ENCODE peak calls at places on chromosomes 7 and 10, in six cellular contexts. Z is endothelial cell, Q is heart left ventricle, C is brain microvascular endothelial cell, F is progenitor cell of endocrine pancreas, K is PC-9. R is an unnamed sample.

GRCh38 chr10:103921750-103922195 is 3.8 kb upstream of the STN1 start:
- DNase-seq in F (no peak), C (peak), Z (no peak), K (no peak), Q (no peak), R (no peak)

GRCh38 chr10:20115929-20116328 is 299.7 kb downstream of the PLXDC2 start:
- DNase-seq in C (no peak), Q (no peak), Z (no peak), K (no peak), F (no peak), R (no peak)

GRCh38 chr10:113689574-113689973 is 9.9 kb downstream of the CASP7 start:
- DNase-seq in C (no peak), K (no peak), F (no peak), Q (no peak), Z (no peak), R (no peak)

GRCh38 chr7:55212838-55213237 is 152.3 kb upstream of the LANCL2 start:
- DNase-seq in F (no peak), C (no peak), K (no peak), Q (no peak), Z (no peak), R (no peak)

GRCh38 chr10:62638062-62638477 is 166.4 kb upstream of the ADO start:
- DNase-seq in Q (no peak), K (no peak), F (no peak), Z (no peak), C (peak), R (no peak)

GRCh38 chr7:368651-369475 is 78.9 kb downstream of the FOXL3 start:
- DNase-seq in C (no peak), F (no peak), K (no peak), Z (no peak), Q (peak), R (no peak)

GRCh38 chr10:91579351-91579985 is 53.4 kb downstream of the PPP1R3C start:
- DNase-seq in K (no peak), Z (no peak), Q (no peak), C (peak), F (no peak), R (no peak)

GRCh38 chr10:13984647-13985155 is 346.0 kb downstream of the FRMD4A start:
- DNase-seq in Z (no peak), F (no peak), Q (no peak), C (peak), K (peak), R (no peak)

GRCh38 chr10:86665868-86666267 is 2.4 kb upstream of the LDB3 start:
- DNase-seq in Q (peak), K (no peak), Z (no peak), C (no peak), F (no peak), R (no peak)

GRCh38 chr7:17645500-17645899 is 294.8 kb downstream of the SNX13 start:
- DNase-seq in Z (no peak), Q (no peak), C (no peak), K (no peak), F (no peak), R (no peak)

GRCh38 chr7:102925962-102926825 is 13.4 kb downstream of the LRRC17 start:
- DNase-seq in K (no peak), Q (no peak), F (no peak), C (peak), Z (no peak), R (no peak)

GRCh38 chr10:58322072-58322834 is 12.6 kb upstream of the UBE2D1 start:
- DNase-seq in Z (no peak), Q (no peak), K (peak), C (peak), F (no peak), R (no peak)

GRCh38 chr10:88243202-88243744 is 339.8 kb downstream of the RNLS start:
- DNase-seq in Q (no peak), K (no peak), F (no peak), Z (no peak), C (no peak), R (no peak)

GRCh38 chr7:20444041-20444440 is 113.3 kb downstream of the ITGB8 start:
- DNase-seq in K (no peak), F (no peak), C (no peak), Z (no peak), Q (no peak), R (no peak)

GRCh38 chr10:14687340-14687739 is 87.4 kb downstream of the FAM107B start:
- DNase-seq in K (no peak), F (no peak), Z (no peak), Q (no peak), C (no peak), R (no peak)

GRCh38 chr10:70982443-70982842 is 94.1 kb upstream of the PCBD1 start:
- DNase-seq in K (no peak), F (no peak), C (no peak), Z (no peak), Q (no peak), R (no peak)

GRCh38 chr7:1124164-1124563 is 35.8 kb downstream of the ZFAND2A start:
- DNase-seq in Z (no peak), Q (no peak), F (no peak), K (no peak), C (no peak), R (no peak)

GRCh38 chr7:8149222-8149621 is 112.7 kb downstream of the ICA1 start:
- DNase-seq in F (no peak), Q (no peak), Z (no peak), C (no peak), K (no peak), R (no peak)

GRCh38 chr10:121597504-121598241 is 571 bp downstream of the FGFR2 start:
- DNase-seq in C (no peak), F (no peak), Z (peak), Q (no peak), K (no peak), R (no peak)

GRCh38 chr10:77566228-77566627 is 71.4 kb downstream of the KCNMA1 start:
- DNase-seq in Z (no peak), Q (no peak), C (no peak), K (no peak), F (no peak), R (no peak)

GRCh38 chr10:12533723-12534122 is 184.4 kb downstream of the CAMK1D start:
- DNase-seq in F (no peak), K (no peak), C (no peak), Q (no peak), Z (no peak), R (no peak)

GRCh38 chr7:134602921-134603394 is 43.7 kb upstream of the BPGM start:
- DNase-seq in Q (no peak), C (no peak), F (no peak), Z (no peak), K (no peak), R (no peak)

GRCh38 chr10:19925064-19925463 is 108.8 kb downstream of the PLXDC2 start:
- DNase-seq in F (no peak), K (no peak), C (no peak), Z (no peak), Q (no peak), R (no peak)

GRCh38 chr7:102439963-102440795 is 6.8 kb downstream of the ORAI2 start:
- DNase-seq in C (peak), Z (no peak), Q (peak), K (peak), F (no peak), R (no peak)

GRCh38 chr7:138267934-138268333 is 191.7 kb downstream of the AKR1D1 start:
- DNase-seq in Q (no peak), C (no peak), K (no peak), Z (no peak), F (no peak), R (no peak)

GRCh38 chr10:68871731-68872342 is 29.3 kb upstream of the DDX50 start:
- DNase-seq in Q (no peak), Z (no peak), F (no peak), K (no peak), C (peak), R (no peak)

GRCh38 chr10:35435824-35436223 is 99.5 kb downstream of the CCNY start:
- DNase-seq in Z (no peak), C (no peak), K (no peak), Q (no peak), F (no peak), R (no peak)

GRCh38 chr7:89845952-89846351 is 308.3 kb upstream of the STEAP1 start:
- DNase-seq in F (no peak), C (no peak), Q (no peak), Z (no peak), K (no peak), R (no peak)

GRCh38 chr7:42980084-42980483 is 47.9 kb downstream of the MRPL32 start:
- DNase-seq in K (no peak), C (no peak), F (no peak), Q (no peak), Z (no peak), R (no peak)

GRCh38 chr7:134811798-134812197 is 32.4 kb downstream of the CALD1 start:
- DNase-seq in C (no peak), K (no peak), Z (no peak), F (no peak), Q (no peak), R (no peak)

GRCh38 chr10:94546058-94546595 is 539 bp downstream of the HELLS start:
- DNase-seq in C (peak), F (no peak), Z (peak), K (no peak), Q (no peak), R (no peak)

GRCh38 chr10:127215882-127216281 is 19.5 kb upstream of the INSYN2A start:
- DNase-seq in F (no peak), Q (no peak), Z (no peak), C (no peak), K (no peak), R (no peak)

GRCh38 chr10:31977440-31978157 is 49.0 kb upstream of the ARHGAP12 start:
- DNase-seq in C (peak), F (no peak), Z (no peak), K (peak), Q (no peak), R (no peak)

GRCh38 chr7:115449689-115450088 is 527.8 kb downstream of the MDFIC start:
- DNase-seq in C (no peak), Z (no peak), F (no peak), K (no peak), Q (no peak), R (no peak)

GRCh38 chr7:76505168-76506080 is 4.9 kb upstream of the UPK3B start:
- DNase-seq in Z (no peak), C (no peak), Q (no peak), F (peak), K (no peak), R (no peak)

GRCh38 chr10:62733654-62734293 is 70.7 kb upstream of the ADO start:
- DNase-seq in Z (no peak), Q (no peak), F (no peak), C (no peak), K (no peak), R (no peak)

GRCh38 chr7:36127075-36127740 is 25.8 kb upstream of the EEPD1 start:
- DNase-seq in C (no peak), K (no peak), Q (no peak), Z (no peak), F (no peak), R (no peak)

GRCh38 chr10:43229208-43230061 is 37.4 kb downstream of the RASGEF1A start:
- DNase-seq in C (no peak), Z (peak), F (peak), K (peak), Q (peak), R (no peak)

GRCh38 chr10:43233601-43234430 is 33.0 kb downstream of the RASGEF1A start:
- DNase-seq in Q (peak), F (no peak), K (no peak), Z (no peak), C (no peak), R (no peak)

GRCh38 chr10:43230909-43231522 is 35.8 kb downstream of the RASGEF1A start:
- DNase-seq in Z (peak), C (no peak), Q (peak), K (no peak), F (peak), R (no peak)

GRCh38 chr10:43230101-43230908 is 36.6 kb downstream of the RASGEF1A start:
- DNase-seq in K (no peak), Z (peak), F (peak), Q (peak), C (no peak), R (no peak)

GRCh38 chr10:43231523-43232078 is 35.3 kb downstream of the RASGEF1A start:
- DNase-seq in Q (peak), C (no peak), Z (no peak), K (peak), F (no peak), R (no peak)
- TF ChIP-seq CTCF in Q (no peak), C (no peak), Z (no peak), K (no peak), F (no peak), R (no peak)

GRCh38 chr10:93115661-93116383 is 42.1 kb downstream of the CYP26A1 start:
- DNase-seq in K (peak), Q (peak), Z (peak), C (peak), F (peak), R (peak)
- TF ChIP-seq CTCF in K (peak), Q (peak), Z (peak), C (peak), F (peak), R (no peak)

DNA sequence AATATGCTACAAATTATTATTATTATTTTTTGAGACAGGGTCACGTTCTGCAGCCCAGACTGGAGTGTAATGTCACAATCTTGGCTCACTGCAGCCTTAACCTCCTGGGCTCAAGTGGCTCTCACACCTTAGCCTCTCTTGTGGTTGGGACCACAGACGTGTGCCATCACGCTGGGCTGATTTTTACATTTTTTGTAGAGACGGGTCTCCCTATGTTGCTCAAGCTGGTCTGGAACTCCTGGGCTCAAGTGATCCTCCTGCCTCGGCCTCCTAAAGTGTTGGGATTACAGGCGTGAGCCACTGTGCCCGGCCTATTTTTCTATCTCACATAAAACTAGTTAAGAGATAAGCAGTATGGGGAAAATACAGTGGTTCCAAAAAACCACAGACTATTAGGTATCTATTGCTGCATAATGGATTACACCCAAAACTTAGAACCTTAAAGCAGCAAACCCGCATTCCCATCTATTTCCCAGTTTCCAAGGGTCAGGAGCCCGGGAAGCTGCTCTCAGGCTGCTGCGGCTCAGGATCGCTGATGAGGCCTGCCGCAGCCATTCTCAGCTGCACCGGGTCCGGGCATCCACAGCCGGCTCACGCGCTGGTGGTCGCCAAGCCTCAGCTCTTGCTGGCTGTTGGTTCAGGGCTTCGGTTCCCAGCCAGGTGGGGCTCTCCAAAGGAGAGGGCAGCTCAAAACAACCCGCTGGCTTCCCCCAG is 128.3 kb downstream of the UBE2H start:
- DNase-seq in C (no peak), Z (no peak), F (no peak), K (no peak), Q (no peak), R (peak)
- TF ChIP-seq CTCF in C (no peak), Z (no peak), F (no peak), K (peak), Q (no peak), R (no peak)

GRCh38 chr7:3480197-3480596 is 179.1 kb downstream of the SDK1 start:
- DNase-seq in K (no peak), Z (no peak), F (no peak), C (no peak), Q (no peak), R (no peak)

GRCh38 chr7:3481435-3481834 is 180.4 kb downstream of the SDK1 start:
- DNase-seq in Q (no peak), Z (no peak), K (no peak), F (no peak), C (no peak), R (no peak)

DNA sequence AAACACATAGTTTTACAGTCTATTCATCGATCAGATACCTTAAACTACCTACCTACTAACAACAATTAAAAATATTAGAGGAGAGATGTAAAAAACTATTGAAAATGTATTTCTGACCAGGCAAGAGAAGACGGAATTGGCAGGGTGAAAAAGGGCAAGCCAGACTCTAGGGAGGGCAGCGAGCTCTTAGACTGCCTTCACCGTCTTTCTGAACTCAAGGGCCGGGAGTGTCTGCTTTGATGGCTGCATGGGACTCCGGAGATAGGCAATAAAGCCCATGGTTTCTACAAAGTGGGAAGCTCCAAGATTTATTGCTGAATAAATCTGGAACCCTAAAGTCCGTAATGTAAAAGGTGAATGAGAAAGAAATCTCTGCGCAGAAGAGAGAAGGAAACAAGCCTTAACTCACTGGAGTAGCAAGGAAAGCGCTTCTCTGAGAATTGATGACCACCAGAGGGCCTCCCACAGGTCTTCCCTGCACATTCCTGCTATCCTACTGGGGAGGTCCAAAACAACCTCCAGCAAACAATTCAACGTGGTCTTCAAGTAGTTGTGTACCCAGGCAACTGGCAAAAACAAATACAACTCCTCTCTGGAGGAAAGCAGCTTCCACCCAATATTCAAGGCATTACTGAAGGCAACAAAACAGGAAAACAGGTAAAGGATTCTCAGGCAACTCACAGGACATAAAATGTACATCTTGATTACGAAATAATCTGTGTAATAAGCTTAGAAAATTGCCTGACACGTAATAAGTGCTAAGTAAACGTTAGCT is 181.3 kb downstream of the SDK1 start:
- DNase-seq in K (peak), Z (peak), C (peak), F (no peak), Q (no peak), R (no peak)
- TF ChIP-seq CTCF in K (peak), Z (peak), C (peak), F (peak), Q (no peak), R (no peak)

GRCh38 chr7:96004598-96004997 is 232.2 kb downstream of the DYNC1I1 start:
- DNase-seq in C (no peak), F (no peak), K (no peak), Q (no peak), Z (no peak), R (no peak)
- TF ChIP-seq CTCF in C (peak), F (no peak), K (no peak), Q (no peak), Z (no peak), R (no peak)

GRCh38 chr10:8159628-8160165 is 105.2 kb downstream of the GATA3 start:
- DNase-seq in K (no peak), F (no peak), C (no peak), Z (no peak), Q (no peak), R (no peak)
- TF ChIP-seq CTCF in K (no peak), F (no peak), C (no peak), Z (no peak), Q (no peak), R (no peak)

GRCh38 chr7:117458977-117459583 is 20.7 kb upstream of the CFTR start:
- DNase-seq in Q (no peak), F (no peak), K (no peak), Z (no peak), C (no peak), R (no peak)
- TF ChIP-seq CTCF in Q (peak), F (peak), K (peak), Z (peak), C (peak), R (no peak)

DNA sequence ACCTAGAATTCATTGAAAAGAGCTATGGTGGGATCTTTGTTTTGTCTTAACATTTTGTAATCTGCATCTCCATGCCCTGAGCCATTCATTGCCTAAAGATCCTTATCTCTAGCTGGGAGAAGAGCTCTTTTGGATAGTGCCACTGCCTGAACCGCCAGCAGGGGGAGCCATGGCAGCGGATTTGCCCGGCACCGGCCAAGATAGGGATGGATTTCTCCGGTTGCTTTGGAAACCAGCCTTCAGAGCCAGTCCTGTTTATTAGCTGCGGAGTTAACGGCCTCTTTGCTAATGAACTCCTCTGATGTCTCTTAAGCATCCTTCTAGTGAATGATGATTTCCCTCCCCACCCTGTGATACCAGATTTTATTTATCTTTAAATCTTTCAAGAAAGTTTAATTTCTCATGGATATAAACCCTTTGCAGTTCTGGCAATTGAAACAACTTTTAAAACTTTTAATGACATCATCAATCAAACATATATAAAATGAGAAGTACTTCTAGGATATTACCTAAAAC is 58.2 kb upstream of the LYZL2 start:
- DNase-seq in C (peak), F (peak), Q (peak), Z (peak), K (peak), R (peak)
- TF ChIP-seq CTCF in C (peak), F (peak), Q (peak), Z (peak), K (peak), R (peak)

R was measured in activated B cell treated with CpG ODN at 0.5 μM for 24 hours.